ENCODE peak calls at places on chromosomes 3 and 15, in nine cellular contexts. E is fibroblast of pulmonary artery; U is HFF-Myc; P is COR-L47; R is stimulated activated CD8-positive, alpha-beta memory T cell treated with anti-CD3 and anti-CD28 coated beads, Interleukin-2, amount 100 ng/mL, for 48 hours; S is GM13976; N is OCI-LY7; Q is amniotic epithelial cell; I is LoVo. Y is an unnamed sample.

GRCh38 chr3:133828576-133829309 is 23.1 kb downstream of the SRPRB start:
- DNase-seq in Q (no peak), U (no peak), P (no peak), N (no peak), I (no peak), R (no peak), S (no peak), E (no peak), Y (peak; percentile 83)

GRCh38 chr3:39315420-39315819 is 14.1 kb upstream of the CCR8 start:
- DNase-seq in E (no peak), U (no peak), R (no peak), P (no peak), S (no peak), I (no peak), N (no peak), Q (no peak), Y (no peak)

GRCh38 chr15:90414408-90415028 is 26.5 kb downstream of the IQGAP1 start:
- DNase-seq in S (no peak), Q (peak; percentile 79), R (no peak), I (no peak), N (no peak), P (no peak), E (peak; percentile 66), U (no peak), Y (no peak)

GRCh38 chr3:112582242-112582874 is 20.5 kb downstream of the SLC35A5 start:
- DNase-seq in Q (peak; percentile 74), N (peak; percentile 36), R (no peak), E (peak; percentile 88), S (no peak), P (peak; percentile 27), I (peak; percentile 34), U (no peak), Y (no peak)

GRCh38 chr15:75361361-75361988 is 6.9 kb downstream of the MAN2C1 start:
- DNase-seq in U (no peak), R (no peak), N (no peak), I (no peak), Q (no peak), P (no peak), E (no peak), S (no peak), Y (no peak)

GRCh38 chr15:48077785-48078184 is 43.0 kb upstream of the SLC24A5 start:
- DNase-seq in S (no peak), U (no peak), R (no peak), P (no peak), Q (no peak), I (no peak), E (no peak), N (no peak), Y (no peak)

GRCh38 chr3:33117461-33117860 is 3.6 kb downstream of the CRTAP start:
- DNase-seq in P (no peak), Q (peak; percentile 44), S (no peak), I (no peak), N (no peak), R (no peak), E (no peak), U (no peak), Y (no peak)

GRCh38 chr3:13574798-13575451 is 26.0 kb downstream of the FBLN2 start:
- DNase-seq in Q (peak; percentile 46), U (no peak), S (no peak), R (no peak), E (no peak), I (no peak), N (no peak), P (peak; percentile 27), Y (no peak)

GRCh38 chr3:72699631-72700030 is 148.6 kb downstream of the SHQ1 start:
- DNase-seq in I (no peak), Q (no peak), N (no peak), E (no peak), R (no peak), U (no peak), S (no peak), P (no peak), Y (no peak)

GRCh38 chr3:141894524-141895176 is 18.2 kb downstream of the ATP1B3 start:
- DNase-seq in Q (peak; percentile 94), N (no peak), S (no peak), P (no peak), E (peak; percentile 93), R (no peak), U (peak; percentile 52), I (peak; percentile 44), Y (no peak)

GRCh38 chr3:74787008-74787407 is 172.5 kb upstream of the CNTN3 start:
- DNase-seq in I (no peak), E (no peak), Q (no peak), P (peak; percentile 51), S (no peak), N (no peak), U (no peak), R (no peak), Y (no peak)

GRCh38 chr3:30332196-30333021 is 274.0 kb upstream of the TGFBR2 start:
- DNase-seq in N (no peak), Q (no peak), E (no peak), U (no peak), I (no peak), P (no peak), S (no peak), R (no peak), Y (no peak)

GRCh38 chr3:142888484-142889262 is at the start of gene PCOLCE2:
- DNase-seq in R (no peak), E (no peak), I (peak; percentile 47), S (peak; percentile 56), P (peak; percentile 66), Q (no peak), U (no peak), N (no peak), Y (peak; percentile 91)

GRCh38 chr15:45428491-45428890 is 50.1 kb upstream of the GATM start:
- DNase-seq in I (no peak), E (no peak), N (no peak), S (no peak), R (no peak), Q (no peak), U (no peak), P (no peak), Y (peak; percentile 53)

GRCh38 chr3:151896662-151897012 is 23.2 kb downstream of the SUCNR1 start:
- DNase-seq in U (no peak), S (no peak), P (no peak), N (no peak), R (no peak), E (no peak), I (no peak), Q (no peak), Y (no peak)

GRCh38 chr15:68367992-68368391 is 64.0 kb downstream of the ITGA11 start:
- DNase-seq in P (no peak), Q (no peak), U (no peak), R (no peak), S (no peak), N (no peak), I (no peak), E (no peak), Y (no peak)

GRCh38 chr3:136750209-136750921 is 1.8 kb downstream of the STAG1 start:
- DNase-seq in R (no peak), N (peak; percentile 51), U (no peak), E (peak; percentile 19), Q (no peak), S (no peak), I (no peak), P (peak; percentile 11), Y (no peak)

GRCh38 chr3:129658156-129658843 is 51.8 kb upstream of the PLXND1 start:
- DNase-seq in U (no peak), N (no peak), E (peak; percentile 29), P (no peak), Q (peak; percentile 8), R (no peak), S (no peak), I (no peak), Y (no peak)

GRCh38 chr15:71329509-71330260 is 214.4 kb downstream of the THSD4 start:
- DNase-seq in P (no peak), N (no peak), U (no peak), S (no peak), R (no peak), I (peak; percentile 91), E (peak; percentile 22), Q (peak; percentile 81), Y (no peak)

GRCh38 chr3:19070325-19070724 is 78.0 kb upstream of the KCNH8 start:
- DNase-seq in P (no peak), Q (no peak), R (no peak), U (no peak), N (no peak), S (no peak), E (peak; percentile 1), I (no peak), Y (no peak)

GRCh38 chr15:51760805-51761204 is 9.4 kb downstream of the TMOD2 start:
- DNase-seq in P (no peak), N (no peak), U (no peak), E (no peak), S (no peak), Q (no peak), R (no peak), I (no peak), Y (no peak)

GRCh38 chr15:92801774-92802464 is 98.2 kb upstream of the CHD2 start:
- DNase-seq in S (no peak), U (peak; percentile 85), I (peak; percentile 80), N (no peak), Q (peak; percentile 96), R (no peak), E (peak; percentile 95), P (no peak), Y (no peak)

GRCh38 chr3:161660706-161661105 is 164.1 kb downstream of the OTOL1 start:
- DNase-seq in U (no peak), Q (no peak), S (no peak), N (no peak), R (no peak), P (no peak), I (no peak), E (no peak), Y (no peak)

GRCh38 chr3:183249006-183249718 is 3.9 kb upstream of the B3GNT5 start:
- DNase-seq in E (no peak), R (no peak), I (no peak), P (no peak), Q (no peak), U (no peak), S (no peak), N (peak; percentile 10), Y (no peak)

GRCh38 chr15:29681486-29681845 is 140.8 kb downstream of the TJP1 start:
- DNase-seq in P (no peak), Q (no peak), U (no peak), E (no peak), S (no peak), R (no peak), N (no peak), I (no peak), Y (no peak)

GRCh38 chr15:69623521-69624513 is 171.2 kb downstream of the RPLP1 start:
- DNase-seq in S (no peak), Q (peak; percentile 17), P (no peak), N (no peak), U (no peak), R (no peak), I (no peak), E (no peak), Y (peak; percentile 74)

GRCh38 chr3:160695906-160696305 is 18.9 kb downstream of the ARL14 start:
- DNase-seq in Q (peak; percentile 32), I (no peak), R (no peak), N (no peak), E (peak; percentile 25), S (no peak), U (no peak), P (no peak), Y (no peak)

GRCh38 chr15:100920516-100921135 is 1.5 kb downstream of the LRRK1 start:
- DNase-seq in R (no peak), N (peak; percentile 67), I (no peak), Q (no peak), E (no peak), S (no peak), U (no peak), P (no peak), Y (no peak)

GRCh38 chr3:170425491-170426239 is 7.0 kb downstream of the CLDN11 start:
- DNase-seq in P (no peak), E (no peak), U (no peak), N (no peak), S (no peak), Q (no peak), R (no peak), I (no peak), Y (no peak)

GRCh38 chr3:3031358-3031757 is 78.8 kb downstream of the IL5RA start:
- DNase-seq in N (no peak), E (peak; percentile 2), I (no peak), U (no peak), S (no peak), R (no peak), Q (no peak), P (no peak), Y (no peak)

GRCh38 chr3:149736180-149737100 is 15.8 kb downstream of the COMMD2 start:
- DNase-seq in S (no peak), N (no peak), I (peak; percentile 43), R (no peak), E (peak; percentile 61), Q (peak; percentile 58), P (no peak), U (no peak), Y (no peak)